ENCODE peak calls at places on chromosome 4, in eight cellular contexts. One of them, this sample, is unnamed.

GRCh38 chr4:95701500-95701899 is 138.4 kb upstream of the PDHA2 start:
- DNase-seq in HT1080: peak
- DNase-seq in mucosa of gallbladder: no peak
- DNase-seq in effector CD8-positive, alpha-beta T cell: no peak
- DNase-seq in endothelial cell: no peak
- DNase-seq in body of pancreas: no peak
- DNase-seq in aorta: no peak
- DNase-seq in brain microvascular endothelial cell: peak
- DNase-seq in this sample: no peak

GRCh38 chr4:138063581-138063980 is 178.6 kb downstream of the SLC7A11 start:
- DNase-seq in HT1080: no peak
- DNase-seq in mucosa of gallbladder: no peak
- DNase-seq in effector CD8-positive, alpha-beta T cell: no peak
- DNase-seq in endothelial cell: no peak
- DNase-seq in body of pancreas: no peak
- DNase-seq in aorta: no peak
- DNase-seq in brain microvascular endothelial cell: no peak
- DNase-seq in this sample: no peak

GRCh38 chr4:69239092-69239491 is 24.5 kb upstream of the UGT2B11 start:
- DNase-seq in HT1080: no peak
- DNase-seq in mucosa of gallbladder: no peak
- DNase-seq in effector CD8-positive, alpha-beta T cell: no peak
- DNase-seq in endothelial cell: no peak
- DNase-seq in body of pancreas: no peak
- DNase-seq in aorta: no peak
- DNase-seq in brain microvascular endothelial cell: no peak
- DNase-seq in this sample: no peak

GRCh38 chr4:6910960-6911874 is 1.6 kb downstream of the TBC1D14 start:
- DNase-seq in HT1080: no peak
- DNase-seq in mucosa of gallbladder: no peak
- DNase-seq in effector CD8-positive, alpha-beta T cell: no peak
- DNase-seq in endothelial cell: no peak
- DNase-seq in body of pancreas: no peak
- DNase-seq in aorta: no peak
- DNase-seq in brain microvascular endothelial cell: no peak
- DNase-seq in this sample: no peak

GRCh38 chr4:83905952-83906351 is 370.0 kb downstream of the GPAT3 start:
- DNase-seq in HT1080: peak
- DNase-seq in mucosa of gallbladder: no peak
- DNase-seq in effector CD8-positive, alpha-beta T cell: no peak
- DNase-seq in endothelial cell: peak
- DNase-seq in body of pancreas: no peak
- DNase-seq in aorta: no peak
- DNase-seq in brain microvascular endothelial cell: no peak
- DNase-seq in this sample: peak

GRCh38 chr4:71692963-71693362 is 90.9 kb downstream of the GC start:
- DNase-seq in HT1080: no peak
- DNase-seq in mucosa of gallbladder: no peak
- DNase-seq in effector CD8-positive, alpha-beta T cell: no peak
- DNase-seq in endothelial cell: no peak
- DNase-seq in body of pancreas: no peak
- DNase-seq in aorta: no peak
- DNase-seq in brain microvascular endothelial cell: no peak
- DNase-seq in this sample: no peak

GRCh38 chr4:53592686-53593641 is 1.7 kb upstream of the LNX1 start:
- DNase-seq in HT1080: peak
- DNase-seq in mucosa of gallbladder: peak
- DNase-seq in effector CD8-positive, alpha-beta T cell: no peak
- DNase-seq in endothelial cell: peak
- DNase-seq in body of pancreas: peak
- DNase-seq in aorta: peak
- DNase-seq in brain microvascular endothelial cell: no peak
- DNase-seq in this sample: no peak

GRCh38 chr4:16019666-16020065 is 56.7 kb upstream of the FGFBP2 start:
- DNase-seq in HT1080: no peak
- DNase-seq in mucosa of gallbladder: no peak
- DNase-seq in effector CD8-positive, alpha-beta T cell: no peak
- DNase-seq in endothelial cell: no peak
- DNase-seq in body of pancreas: no peak
- DNase-seq in aorta: no peak
- DNase-seq in brain microvascular endothelial cell: no peak
- DNase-seq in this sample: no peak

GRCh38 chr4:70603856-70604255 is 11.8 kb downstream of the AMBN start:
- DNase-seq in HT1080: no peak
- DNase-seq in mucosa of gallbladder: no peak
- DNase-seq in effector CD8-positive, alpha-beta T cell: no peak
- DNase-seq in endothelial cell: no peak
- DNase-seq in body of pancreas: no peak
- DNase-seq in aorta: no peak
- DNase-seq in brain microvascular endothelial cell: no peak
- DNase-seq in this sample: no peak

GRCh38 chr4:188092824-188093223 is 16.6 kb downstream of the TRIML2 start:
- DNase-seq in HT1080: no peak
- DNase-seq in mucosa of gallbladder: no peak
- DNase-seq in effector CD8-positive, alpha-beta T cell: no peak
- DNase-seq in endothelial cell: no peak
- DNase-seq in body of pancreas: no peak
- DNase-seq in aorta: no peak
- DNase-seq in brain microvascular endothelial cell: no peak
- DNase-seq in this sample: no peak

GRCh38 chr4:69936566-69936965 is 5.7 kb downstream of the CSN1S1 start:
- DNase-seq in HT1080: no peak
- DNase-seq in mucosa of gallbladder: no peak
- DNase-seq in effector CD8-positive, alpha-beta T cell: no peak
- DNase-seq in endothelial cell: no peak
- DNase-seq in body of pancreas: no peak
- DNase-seq in aorta: no peak
- DNase-seq in brain microvascular endothelial cell: no peak
- DNase-seq in this sample: no peak

GRCh38 chr4:184114431-184114830 is 103.2 kb downstream of the ENPP6 start:
- DNase-seq in HT1080: peak
- DNase-seq in mucosa of gallbladder: no peak
- DNase-seq in effector CD8-positive, alpha-beta T cell: no peak
- DNase-seq in endothelial cell: no peak
- DNase-seq in body of pancreas: no peak
- DNase-seq in aorta: no peak
- DNase-seq in brain microvascular endothelial cell: no peak
- DNase-seq in this sample: no peak

GRCh38 chr4:154491731-154492249 is at the start of gene DCHS2:
- DNase-seq in HT1080: no peak
- DNase-seq in mucosa of gallbladder: peak
- DNase-seq in effector CD8-positive, alpha-beta T cell: no peak
- DNase-seq in endothelial cell: peak
- DNase-seq in body of pancreas: no peak
- DNase-seq in aorta: peak
- DNase-seq in brain microvascular endothelial cell: no peak
- DNase-seq in this sample: peak

GRCh38 chr4:138645289-138645688 is 370.3 kb upstream of the NOCT start:
- DNase-seq in HT1080: peak
- DNase-seq in mucosa of gallbladder: no peak
- DNase-seq in effector CD8-positive, alpha-beta T cell: no peak
- DNase-seq in endothelial cell: no peak
- DNase-seq in body of pancreas: no peak
- DNase-seq in aorta: no peak
- DNase-seq in brain microvascular endothelial cell: peak
- DNase-seq in this sample: no peak

GRCh38 chr4:38382492-38382891 is 281.5 kb upstream of the KLF3 start:
- DNase-seq in HT1080: no peak
- DNase-seq in mucosa of gallbladder: no peak
- DNase-seq in effector CD8-positive, alpha-beta T cell: no peak
- DNase-seq in endothelial cell: no peak
- DNase-seq in body of pancreas: no peak
- DNase-seq in aorta: no peak
- DNase-seq in brain microvascular endothelial cell: no peak
- DNase-seq in this sample: no peak

GRCh38 chr4:99008051-99008450 is 12.5 kb downstream of the METAP1 start:
- DNase-seq in HT1080: no peak
- DNase-seq in mucosa of gallbladder: no peak
- DNase-seq in effector CD8-positive, alpha-beta T cell: no peak
- DNase-seq in endothelial cell: no peak
- DNase-seq in body of pancreas: no peak
- DNase-seq in aorta: no peak
- DNase-seq in brain microvascular endothelial cell: no peak
- DNase-seq in this sample: no peak

GRCh38 chr4:88964450-88964849 is 92.5 kb downstream of the FAM13A start:
- DNase-seq in HT1080: peak
- DNase-seq in mucosa of gallbladder: no peak
- DNase-seq in effector CD8-positive, alpha-beta T cell: no peak
- DNase-seq in endothelial cell: no peak
- DNase-seq in body of pancreas: no peak
- DNase-seq in aorta: no peak
- DNase-seq in brain microvascular endothelial cell: no peak
- DNase-seq in this sample: no peak

GRCh38 chr4:47410271-47410670 is 53.2 kb downstream of the COMMD8 start:
- DNase-seq in HT1080: no peak
- DNase-seq in mucosa of gallbladder: no peak
- DNase-seq in effector CD8-positive, alpha-beta T cell: no peak
- DNase-seq in endothelial cell: no peak
- DNase-seq in body of pancreas: no peak
- DNase-seq in aorta: no peak
- DNase-seq in brain microvascular endothelial cell: no peak
- DNase-seq in this sample: no peak

GRCh38 chr4:145815027-145815612 is 123.5 kb downstream of the ZNF827 start:
- DNase-seq in HT1080: no peak
- DNase-seq in mucosa of gallbladder: no peak
- DNase-seq in effector CD8-positive, alpha-beta T cell: no peak
- DNase-seq in endothelial cell: no peak
- DNase-seq in body of pancreas: no peak
- DNase-seq in aorta: no peak
- DNase-seq in brain microvascular endothelial cell: no peak
- DNase-seq in this sample: no peak

GRCh38 chr4:184448828-184449227 is 25.5 kb downstream of the IRF2 start:
- DNase-seq in HT1080: no peak
- DNase-seq in mucosa of gallbladder: peak
- DNase-seq in effector CD8-positive, alpha-beta T cell: no peak
- DNase-seq in endothelial cell: no peak
- DNase-seq in body of pancreas: peak
- DNase-seq in aorta: peak
- DNase-seq in brain microvascular endothelial cell: peak
- DNase-seq in this sample: peak

GRCh38 chr4:184288451-184289178 is 70.9 kb upstream of the ENPP6 start:
- DNase-seq in HT1080: no peak
- DNase-seq in mucosa of gallbladder: no peak
- DNase-seq in effector CD8-positive, alpha-beta T cell: no peak
- DNase-seq in endothelial cell: no peak
- DNase-seq in body of pancreas: no peak
- DNase-seq in aorta: no peak
- DNase-seq in brain microvascular endothelial cell: no peak
- DNase-seq in this sample: no peak

GRCh38 chr4:127809173-127809800 is 27.2 kb downstream of the HSPA4L start:
- DNase-seq in HT1080: no peak
- DNase-seq in mucosa of gallbladder: no peak
- DNase-seq in effector CD8-positive, alpha-beta T cell: no peak
- DNase-seq in endothelial cell: peak
- DNase-seq in body of pancreas: no peak
- DNase-seq in aorta: no peak
- DNase-seq in brain microvascular endothelial cell: no peak
- DNase-seq in this sample: no peak

GRCh38 chr4:177107288-177107901 is 202.3 kb upstream of the NEIL3 start:
- DNase-seq in HT1080: peak
- DNase-seq in mucosa of gallbladder: no peak
- DNase-seq in effector CD8-positive, alpha-beta T cell: no peak
- DNase-seq in endothelial cell: no peak
- DNase-seq in body of pancreas: no peak
- DNase-seq in aorta: no peak
- DNase-seq in brain microvascular endothelial cell: no peak
- DNase-seq in this sample: no peak

This sample was measured in Kasumi-1.